ENCODE peak calls at places on chromosome 13, in four cellular contexts. One of them, this sample, is unnamed.

GRCh38 chr13:52846567-52847321 is 1.7 kb downstream of the PCDH8 start:
- DNase-seq in HCT116: no peak
- DNase-seq in K562: no peak
- DNase-seq in HepG2: no peak
- DNase-seq in this sample: no peak

GRCh38 chr13:97222934-97223710 is 989 bp downstream of the MBNL2 start:
- DNase-seq in HCT116: no peak
- DNase-seq in K562: no peak
- DNase-seq in HepG2: no peak
- DNase-seq in this sample: no peak

GRCh38 chr13:64505511-64505910 is 2724.6 kb downstream of the PCDH9 start:
- DNase-seq in HCT116: no peak
- DNase-seq in K562: no peak
- DNase-seq in HepG2: no peak
- DNase-seq in this sample: no peak

GRCh38 chr13:94710081-94710809 is 2.1 kb downstream of the SOX21 start:
- DNase-seq in HCT116: no peak
- DNase-seq in K562: no peak
- DNase-seq in HepG2: no peak
- DNase-seq in this sample: no peak

GRCh38 chr13:66489172-66489571 is 741.0 kb downstream of the PCDH9 start:
- DNase-seq in HCT116: no peak
- DNase-seq in K562: no peak
- DNase-seq in HepG2: no peak
- DNase-seq in this sample: no peak

GRCh38 chr13:103539265-103539664 is 473.0 kb upstream of the SLC10A2 start:
- DNase-seq in HCT116: no peak
- DNase-seq in K562: no peak
- DNase-seq in HepG2: no peak
- DNase-seq in this sample: no peak

GRCh38 chr13:49980266-49980665 is 16.6 kb upstream of the TRIM13 start:
- DNase-seq in HCT116: no peak
- DNase-seq in K562: no peak
- DNase-seq in HepG2: no peak
- DNase-seq in this sample: no peak

GRCh38 chr13:29849071-29849541 is 1.3 kb downstream of the UBL3 start:
- DNase-seq in HCT116: no peak
- DNase-seq in K562: peak; percentile 10
- DNase-seq in HepG2: peak; percentile 13
- DNase-seq in this sample: no peak

GRCh38 chr13:24788538-24788937 is 24.6 kb downstream of the RNF17 start:
- DNase-seq in HCT116: no peak
- DNase-seq in K562: no peak
- DNase-seq in HepG2: no peak
- DNase-seq in this sample: no peak

GRCh38 chr13:49218493-49219051 is 1.6 kb upstream of the MLNR start:
- DNase-seq in HCT116: no peak
- DNase-seq in K562: no peak
- DNase-seq in HepG2: no peak
- DNase-seq in this sample: peak; percentile 65

GRCh38 chr13:74114202-74114601 is 20.0 kb downstream of the KLF12 start:
- DNase-seq in HCT116: no peak
- DNase-seq in K562: no peak
- DNase-seq in HepG2: no peak
- DNase-seq in this sample: no peak
- TF ChIP-seq SIN3A in HCT116: no peak
- TF ChIP-seq SIN3A in K562: no peak
- TF ChIP-seq SIN3A in HepG2: no peak
- TF ChIP-seq SIN3A in this sample: no peak

GRCh38 chr13:59770451-59770850 is 393.3 kb downstream of the DIAPH3 start:
- DNase-seq in HCT116: no peak
- DNase-seq in K562: no peak
- DNase-seq in HepG2: no peak
- DNase-seq in this sample: no peak

GRCh38 chr13:59776924-59777690 is 386.6 kb downstream of the DIAPH3 start:
- DNase-seq in HCT116: no peak
- DNase-seq in K562: no peak
- DNase-seq in HepG2: no peak
- DNase-seq in this sample: no peak

GRCh38 chr13:59774511-59774911 is 389.2 kb downstream of the DIAPH3 start:
- DNase-seq in HCT116: no peak
- DNase-seq in K562: no peak
- DNase-seq in HepG2: peak; percentile 49
- DNase-seq in this sample: no peak

GRCh38 chr13:59766236-59766635 is 397.5 kb downstream of the DIAPH3 start:
- DNase-seq in HCT116: no peak
- DNase-seq in K562: no peak
- DNase-seq in HepG2: no peak
- DNase-seq in this sample: no peak

GRCh38 chr13:59771272-59771671 is 392.5 kb downstream of the DIAPH3 start:
- DNase-seq in HCT116: no peak
- DNase-seq in K562: peak; percentile 11
- DNase-seq in HepG2: peak; percentile 4
- DNase-seq in this sample: no peak
- TF ChIP-seq ZNF274 in HCT116: no peak
- TF ChIP-seq ZNF274 in K562: no peak
- TF ChIP-seq ZNF274 in HepG2: no peak
- TF ChIP-seq ZNF274 in this sample: no peak

GRCh38 chr13:108828053-108828806 is 198.8 kb downstream of the MYO16 start:
- DNase-seq in HCT116: no peak
- DNase-seq in K562: no peak
- DNase-seq in HepG2: no peak
- DNase-seq in this sample: no peak
- TF ChIP-seq SIN3A in HCT116: no peak
- TF ChIP-seq SIN3A in K562: no peak
- TF ChIP-seq SIN3A in HepG2: no peak
- TF ChIP-seq SIN3A in this sample: no peak

GRCh38 chr13:44837250-44837649 is 152.0 kb downstream of the NUFIP1 start:
- DNase-seq in HCT116: no peak
- DNase-seq in K562: no peak
- DNase-seq in HepG2: no peak
- DNase-seq in this sample: no peak
- TF ChIP-seq ZNF274 in HCT116: no peak
- TF ChIP-seq ZNF274 in K562: no peak
- TF ChIP-seq ZNF274 in HepG2: no peak
- TF ChIP-seq ZNF274 in this sample: no peak

DNA sequence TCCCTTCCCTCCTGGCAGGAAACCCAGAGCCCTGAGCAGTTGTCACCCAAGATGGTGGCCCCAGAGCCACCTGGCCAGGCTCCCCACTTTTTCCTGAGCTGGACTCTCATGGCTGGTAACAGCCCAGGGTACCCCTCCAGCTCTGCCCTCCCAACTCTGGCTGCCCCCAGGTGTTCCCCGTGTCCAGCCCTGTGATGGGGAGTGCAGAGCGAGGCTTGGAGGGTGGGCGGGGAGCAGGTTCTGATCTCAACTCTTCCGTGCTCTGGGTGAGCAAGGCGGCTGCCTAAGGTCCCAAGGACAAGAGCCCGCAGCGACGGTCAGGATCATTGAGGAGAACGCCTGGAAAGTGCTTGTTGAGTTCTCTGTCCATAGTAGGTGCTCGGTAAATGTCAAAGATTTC is 54.7 kb upstream of the GAS6 start:
- DNase-seq in HCT116: no peak
- DNase-seq in K562: no peak
- DNase-seq in HepG2: no peak
- DNase-seq in this sample: no peak
- TF ChIP-seq SIN3A in HCT116: no peak
- TF ChIP-seq SIN3A in K562: no peak
- TF ChIP-seq SIN3A in HepG2: no peak
- TF ChIP-seq SIN3A in this sample: no peak

DNA sequence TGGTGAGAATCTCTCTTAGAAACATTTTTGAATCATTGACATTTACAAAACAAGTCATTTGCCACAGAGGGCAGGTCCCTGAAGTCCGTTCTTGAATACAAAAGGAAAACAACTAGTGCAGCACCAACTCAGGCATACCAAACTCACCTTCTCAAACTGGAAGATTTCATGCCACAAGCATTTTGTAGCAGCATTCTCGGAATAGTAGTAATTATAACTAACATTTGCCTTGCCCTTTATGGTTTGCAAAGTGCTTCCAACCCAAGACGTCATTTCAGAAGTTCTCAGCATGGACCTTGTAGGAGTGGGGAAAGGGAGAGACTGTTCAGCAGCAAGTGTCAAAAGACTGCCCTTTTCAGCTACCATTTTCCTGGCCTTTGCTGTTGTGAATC is 344.6 kb downstream of the RFC3 start:
- DNase-seq in HCT116: no peak
- DNase-seq in K562: no peak
- DNase-seq in HepG2: no peak
- DNase-seq in this sample: no peak
- TF ChIP-seq ZNF274 in HCT116: no peak
- TF ChIP-seq ZNF274 in K562: no peak
- TF ChIP-seq ZNF274 in HepG2: no peak
- TF ChIP-seq ZNF274 in this sample: no peak

DNA sequence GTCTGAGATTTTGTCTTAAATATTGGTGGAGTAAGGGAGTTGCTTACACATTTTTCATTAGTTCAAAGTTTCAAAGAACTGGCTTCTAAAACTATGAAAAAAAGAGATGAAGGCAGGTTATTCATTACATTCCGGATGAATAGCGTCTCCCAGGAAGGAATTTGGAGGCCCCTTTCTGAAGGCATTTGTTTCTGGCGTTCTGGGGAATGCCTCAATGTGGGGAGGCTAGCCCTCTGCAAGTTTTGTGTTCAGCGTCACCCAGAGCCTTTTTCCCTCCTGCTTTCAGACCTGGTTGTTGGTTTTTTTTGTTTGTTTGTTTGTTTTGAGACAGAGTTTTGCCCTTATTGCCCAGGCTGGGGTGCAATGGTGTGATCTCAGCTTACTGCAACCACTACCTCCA is 21.0 kb downstream of the FAM124A start:
- DNase-seq in HCT116: no peak
- DNase-seq in K562: no peak
- DNase-seq in HepG2: no peak
- DNase-seq in this sample: no peak
- TF ChIP-seq SIN3A in HCT116: no peak
- TF ChIP-seq SIN3A in K562: no peak
- TF ChIP-seq SIN3A in HepG2: no peak
- TF ChIP-seq SIN3A in this sample: no peak